ENCODE peak calls at places on chromosomes 5 and 9, in four cellular contexts. M is Karpas-422, Y is cardiac muscle cell, G is lung. P is an unnamed sample. For H3K36me3, the result is how much of the 10 kb centered on the place peaks cover.

GRCh38 chr9:126377521-126377920 is 50.9 kb downstream of the MVB12B start:
- DNase-seq in M (no peak), Y (no peak), G (no peak), P (no peak)

GRCh38 chr5:53418844-53419243 is 61.6 kb upstream of the FST start:
- DNase-seq in M (no peak), Y (peak), G (no peak), P (peak)

GRCh38 chr9:78932849-78933627 is 636.1 kb downstream of the PSAT1 start:
- DNase-seq in M (no peak), Y (peak), G (no peak), P (peak)

GRCh38 chr5:143164557-143164956 is 238.9 kb downstream of the NR3C1 start:
- DNase-seq in M (peak), Y (no peak), G (no peak), P (no peak)

GRCh38 chr5:21858441-21858840 is 994.7 kb downstream of the CDH12 start:
- DNase-seq in M (no peak), Y (no peak), G (no peak), P (no peak)

GRCh38 chr9:90095682-90096081 is 490.9 kb downstream of the GADD45G start:
- DNase-seq in M (no peak), Y (no peak), G (no peak), P (no peak)

GRCh38 chr5:176454724-176455394 is 6.7 kb downstream of the FAF2 start:
- DNase-seq in M (no peak), Y (no peak), G (no peak), P (no peak)

GRCh38 chr9:71683598-71684235 is 84.6 kb downstream of the CEMIP2 start:
- DNase-seq in M (no peak), Y (peak), G (no peak), P (no peak)

GRCh38 chr5:58787982-58788381 is 205.1 kb downstream of the RAB3C start:
- DNase-seq in M (no peak), Y (no peak), G (no peak), P (no peak)

GRCh38 chr5:11687498-11687897 is 216.7 kb downstream of the CTNND2 start:
- DNase-seq in M (no peak), Y (no peak), G (no peak), P (no peak)

GRCh38 chr9:133046900-133047295 is 14.9 kb upstream of the CEL start:
- DNase-seq in M (no peak), Y (no peak), G (no peak), P (no peak)

GRCh38 chr5:178149199-178149932 is 4.3 kb downstream of the NHP2 start:
- DNase-seq in M (no peak), Y (no peak), G (no peak), P (no peak)

GRCh38 chr5:44568519-44568918 is 179.3 kb upstream of the FGF10 start:
- DNase-seq in M (no peak), Y (no peak), G (no peak), P (no peak)

GRCh38 chr5:42242829-42243485 is 180.3 kb upstream of the GHR start:
- DNase-seq in M (no peak), Y (no peak), G (no peak), P (no peak)

GRCh38 chr5:33379757-33380156 is 61.0 kb upstream of the TARS1 start:
- DNase-seq in M (peak), Y (peak), G (no peak), P (no peak)

GRCh38 chr5:133409210-133409674 is 203.1 kb downstream of the FSTL4 start:
- DNase-seq in M (no peak), Y (no peak), G (no peak), P (no peak)

GRCh38 chr5:179408646-179409045 is 63.4 kb upstream of the ADAMTS2 start:
- DNase-seq in M (no peak), Y (no peak), G (no peak), P (no peak)

GRCh38 chr9:88076286-88077070 is 61.8 kb downstream of the SPATA31C2 start:
- DNase-seq in M (no peak), Y (peak), G (peak), P (no peak)

GRCh38 chr5:176606032-176606431 is 3.9 kb downstream of the GPRIN1 start:
- DNase-seq in M (no peak), Y (no peak), G (no peak), P (no peak)

GRCh38 chr9:98678244-98678842 is 30.4 kb downstream of the GABBR2 start:
- DNase-seq in M (peak), Y (peak), G (no peak), P (no peak)

GRCh38 chr9:133653638-133654037 is 17.5 kb downstream of the DBH start:
- DNase-seq in M (no peak), Y (no peak), G (no peak), P (no peak)

GRCh38 chr5:5164158-5164557 is 24.0 kb downstream of the ADAMTS16 start:
- DNase-seq in M (no peak), Y (peak), G (no peak), P (no peak)

GRCh38 chr5:14394365-14394764 is 187.2 kb upstream of the OTULINL start:
- DNase-seq in M (no peak), Y (no peak), G (no peak), P (no peak)

GRCh38 chr5:101977729-101978345 is 318.2 kb downstream of the SLCO4C1 start:
- DNase-seq in M (peak), Y (peak), G (no peak), P (no peak)

GRCh38 chr5:60827201-60827600 is 16.9 kb downstream of the ELOVL7 start:
- DNase-seq in M (no peak), Y (no peak), G (no peak), P (no peak)

GRCh38 chr5:133287500-133287899 is 235.7 kb downstream of the HSPA4 start:
- DNase-seq in M (peak), Y (peak), G (no peak), P (no peak)

GRCh38 chr9:16671591-16672137 is 198.8 kb downstream of the BNC2 start:
- DNase-seq in M (no peak), Y (peak), G (no peak), P (no peak)

GRCh38 chr5:54457094-54457531 is 1.6 kb downstream of the HSPB3 start:
- DNase-seq in M (no peak), Y (peak), G (no peak), P (peak)

GRCh38 chr9:116156621-116157314 is 3.2 kb downstream of the PAPPA start:
- DNase-seq in M (no peak), Y (peak), G (peak), P (peak)

GRCh38 chr5:115557667-115558387 is 13.3 kb upstream of the FEM1C start:
- DNase-seq in M (no peak), Y (no peak), G (no peak), P (no peak)

GRCh38 chr5:94021246-94021645 is 279.8 kb upstream of the POU5F2 start:
- DNase-seq in M (no peak), Y (peak), G (no peak), P (no peak)
- H3K4me3 ChIP-seq in M (no peak), Y (no peak), G (no peak), P (no peak)

DNA sequence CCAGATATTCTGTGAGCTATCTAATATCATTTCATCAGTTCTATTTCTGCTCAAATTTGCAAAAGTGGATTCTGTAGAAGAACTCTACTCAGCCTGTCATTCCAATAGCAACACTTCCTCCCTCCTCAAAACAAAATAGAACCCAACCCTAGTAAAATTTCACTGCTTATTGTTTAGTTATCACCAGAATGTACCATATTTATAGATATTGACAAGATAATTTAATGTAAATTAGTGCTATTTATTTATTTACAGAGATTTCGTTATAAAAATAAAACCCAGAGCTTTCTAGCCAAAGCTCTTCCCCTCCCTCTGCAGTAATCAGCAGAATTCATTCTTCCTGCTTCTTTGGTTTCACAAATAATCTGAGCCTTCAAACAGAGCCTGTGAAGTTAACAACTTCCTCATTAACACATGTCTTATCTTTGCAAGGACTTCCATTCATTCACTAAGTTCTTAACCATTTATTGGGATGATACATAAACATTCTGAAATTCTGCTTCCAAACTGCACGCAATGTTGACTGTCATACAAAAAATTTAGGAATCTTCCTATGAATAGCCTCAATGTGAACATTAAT is 73.7 kb upstream of the PJA2 start:
- DNase-seq in M (no peak), Y (no peak), G (no peak), P (no peak)
- H3K36me3 ChIP-seq in M (under half), Y (under half), G (under half), P (under half)

DNA sequence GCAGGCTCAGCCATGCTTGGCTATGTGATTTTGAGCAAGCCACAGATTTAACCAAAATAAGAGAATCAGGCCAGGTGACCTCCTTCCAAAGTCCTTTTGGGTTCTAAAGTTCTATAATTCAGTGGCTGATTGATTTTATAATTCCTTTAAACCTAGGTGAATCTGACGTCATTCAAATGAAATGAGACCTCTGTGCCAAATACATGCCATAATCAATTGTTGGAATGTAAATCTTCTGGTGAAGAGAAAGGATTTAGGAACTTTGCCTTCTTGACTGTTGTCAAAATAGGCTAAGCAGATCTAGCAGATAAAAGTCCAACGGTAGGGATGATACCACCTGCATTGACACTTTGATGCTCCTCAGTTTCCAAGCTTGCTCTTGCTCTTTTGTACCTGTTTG is 3.9 kb upstream of the DENND1A start:
- DNase-seq in M (no peak), Y (no peak), G (no peak), P (no peak)
- H3K4me3 ChIP-seq in M (no peak), Y (no peak), G (no peak), P (no peak)

DNA sequence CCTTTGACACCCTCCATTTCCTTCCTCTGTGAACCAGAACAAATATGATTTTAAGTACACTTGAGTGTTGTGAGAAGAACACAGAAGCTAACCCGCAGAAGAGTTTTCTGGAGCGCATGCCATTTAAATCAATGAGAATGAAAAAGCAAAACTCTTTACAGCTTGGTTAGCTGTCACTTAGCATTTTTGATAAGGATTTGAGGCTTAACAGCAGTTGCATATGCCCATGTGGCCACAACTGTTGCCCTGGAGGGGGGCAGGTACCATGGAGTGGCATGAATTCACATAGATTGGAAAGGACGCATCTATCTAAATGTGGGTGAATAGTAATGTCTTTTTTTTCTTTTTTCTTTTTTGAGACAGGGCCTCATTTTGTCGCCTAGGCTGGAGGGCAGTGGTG is 372.6 kb downstream of the KDM4C start:
- DNase-seq in M (no peak), Y (no peak), G (no peak), P (no peak)
- H3K36me3 ChIP-seq in M (under half), Y (under half), G (under half), P (under half)

GRCh38 chr5:88667187-88668141 is 215.5 kb downstream of the MEF2C start:
- DNase-seq in M (peak), Y (no peak), G (no peak), P (no peak)
- H3K4me3 ChIP-seq in M (peak), Y (no peak), G (no peak), P (no peak)